ENCODE peak calls at places on chromosomes 16 and 17, in six cellular contexts. Z is posterior cingulate gyrus, W is PC-9, N is D721Med, V is A549, C is NCI-H1105 treated with DMSO at 0.1 percent for 48 hours. E is an unnamed sample.

GRCh38 chr16:79328327-79329162 is 272.0 kb downstream of the MAF start:
- DNase-seq in Z (no peak), W (no peak), N (no peak), V (no peak), C (peak; percentile 5), E (no peak)

GRCh38 chr17:63837480-63837879 is 5.0 kb downstream of the SMARCD2 start:
- DNase-seq in Z (no peak), W (no peak), N (no peak), V (no peak), C (no peak), E (no peak)

GRCh38 chr16:89925596-89926079 is 2.5 kb downstream of the TUBB3 start:
- DNase-seq in Z (no peak), W (no peak), N (no peak), V (no peak), C (no peak), E (no peak)

GRCh38 chr16:19860146-19861030 is 24.3 kb downstream of the GPRC5B start:
- DNase-seq in Z (no peak), W (no peak), N (no peak), V (no peak), C (no peak), E (no peak)

GRCh38 chr16:27515874-27516353 is 33.8 kb downstream of the GTF3C1 start:
- DNase-seq in Z (no peak), W (peak; percentile 18), N (peak; percentile 55), V (peak; percentile 48), C (no peak), E (peak; percentile 50)

GRCh38 chr16:68592466-68593337 is 52.4 kb upstream of the CDH3 start:
- DNase-seq in Z (no peak), W (no peak), N (no peak), V (peak; percentile 32), C (peak; percentile 1), E (peak; percentile 39)

GRCh38 chr17:7466644-7467341 is 12.6 kb downstream of the ZBTB4 start:
- DNase-seq in Z (no peak), W (no peak), N (no peak), V (no peak), C (no peak), E (no peak)

GRCh38 chr17:79985361-79985760 is 50.3 kb downstream of the TBC1D16 start:
- DNase-seq in Z (no peak), W (no peak), N (no peak), V (no peak), C (no peak), E (no peak)

GRCh38 chr16:46731691-46732555 is 16.2 kb downstream of the MYLK3 start:
- DNase-seq in Z (no peak), W (no peak), N (no peak), V (no peak), C (no peak), E (no peak)

GRCh38 chr16:27238016-27238587 is 30.5 kb downstream of the NSMCE1 start:
- DNase-seq in Z (no peak), W (no peak), N (no peak), V (no peak), C (no peak), E (peak; percentile 39)

GRCh38 chr16:31703526-31704128 is 170.0 kb upstream of the ZNF267 start:
- DNase-seq in Z (no peak), W (no peak), N (no peak), V (no peak), C (no peak), E (no peak)

GRCh38 chr17:81241648-81242420 is 2.7 kb downstream of the NDUFAF8 start:
- DNase-seq in Z (peak; percentile 51), W (peak; percentile 66), N (peak; percentile 81), V (peak; percentile 63), C (peak; percentile 8), E (peak; percentile 61)

GRCh38 chr17:70084476-70084875 is 9.5 kb downstream of the KCNJ16 start:
- DNase-seq in Z (no peak), W (no peak), N (no peak), V (no peak), C (no peak), E (no peak)

GRCh38 chr16:31529398-31530312 is 2.0 kb downstream of the AHSP start:
- DNase-seq in Z (no peak), W (no peak), N (no peak), V (no peak), C (peak; percentile 6), E (no peak)

GRCh38 chr17:81931557-81932332 is 4.2 kb upstream of the MAFG start:
- DNase-seq in Z (no peak), W (no peak), N (no peak), V (no peak), C (no peak), E (no peak)

GRCh38 chr17:67238976-67239375 is 6.0 kb downstream of the HELZ start:
- DNase-seq in Z (no peak), W (no peak), N (no peak), V (no peak), C (no peak), E (no peak)

GRCh38 chr16:5639531-5639930 is 541.9 kb upstream of the EEF2KMT start:
- DNase-seq in Z (peak; percentile 26), W (no peak), N (no peak), V (no peak), C (no peak), E (no peak)

GRCh38 chr16:85673529-85674417 is 15.0 kb downstream of the GINS2 start:
- DNase-seq in Z (no peak), W (no peak), N (no peak), V (no peak), C (peak; percentile 89), E (peak; percentile 63)